ENCODE peak calls at places on chromosome 9, in five cellular contexts. S, L, Y, V and H are unnamed samples.
A peak's percentile ranks its signal among the peaks of the same experiment; 100 is the strongest.

GRCh38 chr9:94921072-94921471 is 194.6 kb downstream of the AOPEP start:
- DNase-seq in L (peak; percentile 73), V (no peak), Y (no peak), S (no peak), H (no peak)

GRCh38 chr9:34123682-34124081 is 2.8 kb downstream of the DCAF12 start:
- DNase-seq in V (peak; percentile 27), Y (no peak), L (no peak), S (peak; percentile 45), H (peak; percentile 23)

GRCh38 chr9:92850898-92851297 is 26.9 kb downstream of the ZNF484 start:
- DNase-seq in V (no peak), L (no peak), Y (no peak), S (no peak), H (no peak)

GRCh38 chr9:83620841-83621636 is 1.9 kb upstream of the IDNK start:
- DNase-seq in L (peak; percentile 52), Y (peak; percentile 58), S (peak; percentile 46), V (no peak), H (peak; percentile 49)

GRCh38 chr9:93114169-93114983 is 18.4 kb downstream of the CARD19 start:
- DNase-seq in L (no peak), S (no peak), V (no peak), Y (no peak), H (no peak)

GRCh38 chr9:73149371-73150067 is 2.1 kb upstream of the ANXA1 start:
- DNase-seq in S (peak; percentile 65), Y (no peak), L (peak; percentile 92), V (no peak), H (peak; percentile 68)

GRCh38 chr9:102514541-102514940 is 480.6 kb upstream of the CYLC2 start:
- DNase-seq in L (no peak), V (peak; percentile 31), Y (no peak), S (no peak), H (no peak)

GRCh38 chr9:209143-209758 is 5.4 kb upstream of the DOCK8 start:
- DNase-seq in Y (no peak), V (no peak), L (no peak), S (no peak), H (no peak)

GRCh38 chr9:134643306-134643705 is 1.7 kb downstream of the COL5A1 start:
- DNase-seq in Y (no peak), V (no peak), S (no peak), L (peak; percentile 45), H (no peak)

GRCh38 chr9:95938724-95939123 is 63.2 kb downstream of the ERCC6L2 start:
- DNase-seq in V (no peak), L (no peak), Y (no peak), S (no peak), H (no peak)

GRCh38 chr9:135075234-135076142 is 12.0 kb upstream of the OLFM1 start:
- DNase-seq in V (peak; percentile 20), S (no peak), L (no peak), Y (no peak), H (no peak)

GRCh38 chr9:90964101-90965020 is 162.7 kb downstream of the SYK start:
- DNase-seq in Y (no peak), S (peak; percentile 5), V (no peak), L (no peak), H (no peak)

GRCh38 chr9:89038354-89039091 is 47.3 kb downstream of the S1PR3 start:
- DNase-seq in L (peak; percentile 97), V (peak; percentile 38), Y (no peak), S (no peak), H (no peak)

GRCh38 chr9:10341057-10341456 is 271.7 kb downstream of the PTPRD start:
- DNase-seq in Y (no peak), V (no peak), L (no peak), S (no peak), H (no peak)

GRCh38 chr9:24672336-24672735 is 126.6 kb upstream of the IZUMO3 start:
- DNase-seq in V (no peak), S (no peak), L (no peak), Y (no peak), H (no peak)

GRCh38 chr9:113597390-113598241 is 134.1 kb downstream of the RGS3 start:
- DNase-seq in V (no peak), L (no peak), S (no peak), Y (no peak), H (no peak)

GRCh38 chr9:22237497-22238363 is 208.9 kb upstream of the DMRTA1 start:
- DNase-seq in L (peak; percentile 91), S (peak; percentile 13), V (no peak), Y (no peak), H (no peak)

GRCh38 chr9:134320195-134320885 is 5.9 kb upstream of the RXRA start:
- DNase-seq in Y (no peak), L (no peak), S (no peak), V (no peak), H (no peak)

GRCh38 chr9:118782790-118783463 is 586.3 kb downstream of the BRINP1 start:
- DNase-seq in S (peak; percentile 43), V (no peak), Y (no peak), L (no peak), H (no peak)

GRCh38 chr9:77013186-77013931 is 6.1 kb upstream of the FOXB2 start:
- DNase-seq in S (no peak), V (no peak), Y (no peak), L (no peak), H (no peak)

GRCh38 chr9:134055981-134056461 is 11.8 kb downstream of the BRD3 start:
- DNase-seq in Y (no peak), S (no peak), V (peak; percentile 72), L (peak; percentile 62), H (no peak)

GRCh38 chr9:18857334-18857733 is 175.7 kb downstream of the SAXO1 start:
- DNase-seq in Y (no peak), S (no peak), V (no peak), L (no peak), H (no peak)

GRCh38 chr9:135326633-135327152 is 152.9 kb upstream of the PPP1R26 start:
- DNase-seq in L (no peak), V (no peak), S (no peak), Y (no peak), H (no peak)

GRCh38 chr9:69898714-69899209 is 78.1 kb downstream of the CFAP95 start:
- DNase-seq in S (no peak), V (no peak), Y (no peak), L (peak; percentile 92), H (no peak)

GRCh38 chr9:37262410-37262809 is 142.0 kb downstream of the ZCCHC7 start:
- DNase-seq in V (no peak), S (no peak), Y (no peak), L (peak; percentile 49), H (no peak)

GRCh38 chr9:126564716-126565115 is 49.0 kb upstream of the LMX1B start:
- DNase-seq in Y (no peak), L (no peak), S (no peak), V (no peak), H (no peak)
- H3K27me3 ChIP-seq in Y (no peaks in the 10 kb centered on the region), L (peaks cover 46% of the 10 kb centered on the region), S (peaks cover 71% of the 10 kb centered on the region), V (no peaks in the 10 kb centered on the region), H (no peaks in the 10 kb centered on the region)

GRCh38 chr9:137030006-137030405 is 1.9 kb downstream of the FUT7 start:
- DNase-seq in V (no peak), Y (no peak), S (no peak), L (no peak), H (no peak)
- H3K4me1 ChIP-seq in V (peaks cover 35% of the 10 kb centered on the region), Y (peaks cover 3% of the 10 kb centered on the region), S (peaks cover 12% of the 10 kb centered on the region), L (peaks cover 5% of the 10 kb centered on the region), H (peaks cover 86% of the 10 kb centered on the region)

DNA sequence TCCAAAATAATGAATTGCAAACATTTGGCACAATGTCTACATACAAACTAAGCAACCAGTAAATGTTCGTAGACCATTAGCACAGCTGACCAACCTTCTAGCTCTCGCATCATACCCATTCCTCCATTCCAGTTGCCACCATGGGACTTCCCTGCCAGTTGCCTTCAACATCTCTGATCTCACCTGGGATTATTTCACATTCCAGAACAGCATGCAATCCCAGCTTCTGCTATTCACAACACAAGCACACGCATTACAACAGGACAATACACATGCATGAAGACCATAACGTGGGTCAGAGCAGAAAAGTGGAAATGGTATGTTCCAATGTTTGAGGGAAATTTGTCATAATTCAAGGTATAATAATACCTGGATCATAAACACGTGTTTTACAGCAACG is 848.2 kb upstream of the DMAC1 start:
- DNase-seq in Y (no peak), S (no peak), V (no peak), L (no peak), H (no peak)
- H3K4me3 ChIP-seq in Y (no peak overlapping the region), S (no peak overlapping the region), V (no peak overlapping the region), L (no peak overlapping the region), H (no peak overlapping the region)

DNA sequence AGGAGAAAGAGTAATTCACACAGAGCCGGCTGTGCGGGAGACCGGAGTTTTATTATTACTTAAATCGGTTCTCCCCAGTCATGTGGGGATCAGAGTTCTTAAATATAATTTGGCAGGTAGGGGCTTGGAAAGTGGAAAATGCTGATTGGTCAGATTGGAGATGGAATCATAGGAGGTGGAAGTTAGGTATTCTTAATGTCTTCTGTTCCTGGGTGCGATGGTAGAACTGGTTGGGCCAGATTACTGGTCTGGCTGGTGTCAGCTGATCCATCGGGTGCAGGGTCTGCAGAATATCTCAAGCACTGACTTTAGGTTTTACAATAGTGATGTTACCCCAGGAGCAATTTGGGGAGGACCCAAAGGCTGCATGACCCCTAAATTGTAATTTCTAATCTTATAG is 4.6 kb upstream of the CERCAM start:
- DNase-seq in S (no peak), L (no peak), Y (no peak), V (no peak), H (no peak)
- H3K27me3 ChIP-seq in S (peaks cover 10% of the 10 kb centered on the region), L (peaks cover 25% of the 10 kb centered on the region), Y (peaks cover 20% of the 10 kb centered on the region), V (no peaks in the 10 kb centered on the region), H (peaks cover 16% of the 10 kb centered on the region)

GRCh38 chr9:136698681-136699246 is 11.5 kb upstream of the AGPAT2 start:
- DNase-seq in Y (no peak), V (no peak), S (no peak), L (no peak), H (no peak)
- H3K4me1 ChIP-seq in Y (peaks cover 7% of the 10 kb centered on the region), V (no peaks in the 10 kb centered on the region), S (peaks cover 7% of the 10 kb centered on the region), L (peaks cover 2% of the 10 kb centered on the region), H (peaks cover 18% of the 10 kb centered on the region)

GRCh38 chr9:129979346-129979745 is 63.6 kb downstream of the FNBP1 start:
- DNase-seq in V (no peak), Y (no peak), S (no peak), L (no peak), H (no peak)
- H3K4me3 ChIP-seq in V (no peak overlapping the region), Y (no peak overlapping the region), S (no peak overlapping the region), L (no peak overlapping the region), H (no peak overlapping the region)